ENCODE peak calls at places on chromosomes 2 and 18, in ten cellular contexts. One of them, this sample, is unnamed. For H3K27me3, the result is how much of the 10 kb centered on the place peaks cover.

GRCh38 chr2:45191096-45191863 is 182.0 kb upstream of the SIX2 start:
- DNase-seq in HepG2: no peak
- DNase-seq in SK-N-SH: peak
- DNase-seq in esophagus muscularis mucosa: no peak
- DNase-seq in suprapubic skin: no peak
- DNase-seq in K562: no peak
- DNase-seq in H1: no peak
- DNase-seq in upper lobe of left lung: no peak
- DNase-seq in transverse colon: no peak
- DNase-seq in ovary: no peak
- DNase-seq in this sample: no peak

GRCh38 chr18:42338683-42339082 is 383.6 kb downstream of the PIK3C3 start:
- DNase-seq in K562: no peak
- DNase-seq in esophagus muscularis mucosa: no peak
- DNase-seq in HepG2: peak
- DNase-seq in transverse colon: no peak
- DNase-seq in H1: no peak
- DNase-seq in suprapubic skin: no peak
- DNase-seq in SK-N-SH: no peak
- DNase-seq in ovary: no peak
- DNase-seq in upper lobe of left lung: no peak
- DNase-seq in this sample: no peak

GRCh38 chr2:164745012-164745797 is 96.4 kb downstream of the COBLL1 start:
- DNase-seq in transverse colon: no peak
- DNase-seq in HepG2: peak
- DNase-seq in SK-N-SH: no peak
- DNase-seq in upper lobe of left lung: no peak
- DNase-seq in esophagus muscularis mucosa: no peak
- DNase-seq in suprapubic skin: no peak
- DNase-seq in H1: no peak
- DNase-seq in K562: no peak
- DNase-seq in ovary: no peak
- DNase-seq in this sample: no peak

GRCh38 chr2:58428553-58429284 is 187.6 kb upstream of the FANCL start:
- DNase-seq in esophagus muscularis mucosa: no peak
- DNase-seq in suprapubic skin: no peak
- DNase-seq in transverse colon: no peak
- DNase-seq in upper lobe of left lung: no peak
- DNase-seq in HepG2: no peak
- DNase-seq in ovary: peak
- DNase-seq in SK-N-SH: peak
- DNase-seq in K562: no peak
- DNase-seq in H1: peak
- DNase-seq in this sample: no peak

GRCh38 chr18:36850527-36851201 is 21.7 kb downstream of the KIAA1328 start:
- DNase-seq in H1: no peak
- DNase-seq in ovary: no peak
- DNase-seq in esophagus muscularis mucosa: no peak
- DNase-seq in transverse colon: no peak
- DNase-seq in SK-N-SH: no peak
- DNase-seq in K562: no peak
- DNase-seq in HepG2: peak
- DNase-seq in upper lobe of left lung: no peak
- DNase-seq in suprapubic skin: no peak
- DNase-seq in this sample: no peak

GRCh38 chr18:28065031-28065792 is 111.7 kb downstream of the CDH2 start:
- DNase-seq in transverse colon: no peak
- DNase-seq in HepG2: peak
- DNase-seq in SK-N-SH: no peak
- DNase-seq in ovary: no peak
- DNase-seq in upper lobe of left lung: no peak
- DNase-seq in suprapubic skin: no peak
- DNase-seq in esophagus muscularis mucosa: no peak
- DNase-seq in H1: no peak
- DNase-seq in K562: no peak
- DNase-seq in this sample: no peak

GRCh38 chr2:110842048-110842447 is 109.7 kb downstream of the ACOXL start:
- DNase-seq in suprapubic skin: no peak
- DNase-seq in K562: no peak
- DNase-seq in esophagus muscularis mucosa: no peak
- DNase-seq in upper lobe of left lung: no peak
- DNase-seq in ovary: no peak
- DNase-seq in SK-N-SH: no peak
- DNase-seq in H1: no peak
- DNase-seq in HepG2: no peak
- DNase-seq in transverse colon: no peak
- DNase-seq in this sample: no peak

GRCh38 chr2:207122914-207123744 is 42.6 kb downstream of the KLF7 start:
- DNase-seq in ovary: no peak
- DNase-seq in H1: no peak
- DNase-seq in SK-N-SH: no peak
- DNase-seq in upper lobe of left lung: no peak
- DNase-seq in transverse colon: no peak
- DNase-seq in HepG2: no peak
- DNase-seq in esophagus muscularis mucosa: no peak
- DNase-seq in K562: no peak
- DNase-seq in suprapubic skin: no peak
- DNase-seq in this sample: no peak

DNA sequence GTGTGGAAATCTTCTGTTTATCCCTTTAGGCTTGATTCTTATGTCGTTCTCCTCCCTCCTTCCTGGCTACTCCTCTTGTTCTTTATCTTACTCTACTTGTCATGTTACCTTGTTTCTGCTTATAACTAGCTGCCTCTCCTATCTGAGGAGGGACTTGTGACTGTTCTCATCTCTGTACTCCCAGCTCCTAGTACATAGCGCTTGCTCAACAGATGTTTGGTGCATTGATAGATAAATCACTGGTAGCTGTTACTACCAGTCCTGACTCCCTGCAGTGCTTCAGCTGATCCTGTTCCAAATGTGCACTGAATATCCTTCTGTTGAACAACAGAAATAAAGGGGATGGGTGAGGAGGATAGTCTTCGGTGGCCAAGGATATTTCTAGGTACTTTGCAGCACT is 7.3 kb downstream of the IL1B start:
- DNase-seq in suprapubic skin: no peak
- DNase-seq in K562: no peak
- DNase-seq in esophagus muscularis mucosa: no peak
- DNase-seq in ovary: no peak
- DNase-seq in H1: no peak
- DNase-seq in upper lobe of left lung: no peak
- DNase-seq in transverse colon: no peak
- DNase-seq in SK-N-SH: no peak
- DNase-seq in HepG2: no peak
- DNase-seq in this sample: no peak
- TF ChIP-seq EP300 in suprapubic skin: no peak
- TF ChIP-seq EP300 in K562: peak
- TF ChIP-seq EP300 in esophagus muscularis mucosa: no peak
- TF ChIP-seq EP300 in ovary: no peak
- TF ChIP-seq EP300 in H1: no peak
- TF ChIP-seq EP300 in upper lobe of left lung: no peak
- TF ChIP-seq EP300 in transverse colon: no peak
- TF ChIP-seq EP300 in SK-N-SH: no peak
- TF ChIP-seq EP300 in HepG2: no peak
- TF ChIP-seq EP300 in this sample: no peak

GRCh38 chr18:830315-830901 is 18.4 kb upstream of the YES1 start:
- DNase-seq in K562: peak
- DNase-seq in H1: no peak
- DNase-seq in ovary: no peak
- DNase-seq in HepG2: no peak
- DNase-seq in suprapubic skin: no peak
- DNase-seq in SK-N-SH: no peak
- DNase-seq in esophagus muscularis mucosa: no peak
- DNase-seq in upper lobe of left lung: peak
- DNase-seq in transverse colon: no peak
- DNase-seq in this sample: peak

GRCh38 chr18:833197-833596 is 21.2 kb upstream of the YES1 start:
- DNase-seq in HepG2: no peak
- DNase-seq in upper lobe of left lung: no peak
- DNase-seq in H1: no peak
- DNase-seq in K562: no peak
- DNase-seq in transverse colon: no peak
- DNase-seq in esophagus muscularis mucosa: no peak
- DNase-seq in SK-N-SH: no peak
- DNase-seq in ovary: no peak
- DNase-seq in suprapubic skin: no peak
- DNase-seq in this sample: no peak

GRCh38 chr18:834086-834720 is 22.2 kb upstream of the YES1 start:
- DNase-seq in K562: no peak
- DNase-seq in suprapubic skin: no peak
- DNase-seq in ovary: no peak
- DNase-seq in HepG2: no peak
- DNase-seq in upper lobe of left lung: no peak
- DNase-seq in SK-N-SH: no peak
- DNase-seq in H1: no peak
- DNase-seq in transverse colon: no peak
- DNase-seq in esophagus muscularis mucosa: peak
- DNase-seq in this sample: no peak

GRCh38 chr18:829432-829831 is 17.4 kb upstream of the YES1 start:
- DNase-seq in upper lobe of left lung: no peak
- DNase-seq in suprapubic skin: no peak
- DNase-seq in HepG2: no peak
- DNase-seq in SK-N-SH: no peak
- DNase-seq in transverse colon: no peak
- DNase-seq in ovary: no peak
- DNase-seq in esophagus muscularis mucosa: no peak
- DNase-seq in K562: no peak
- DNase-seq in H1: no peak
- DNase-seq in this sample: no peak

DNA sequence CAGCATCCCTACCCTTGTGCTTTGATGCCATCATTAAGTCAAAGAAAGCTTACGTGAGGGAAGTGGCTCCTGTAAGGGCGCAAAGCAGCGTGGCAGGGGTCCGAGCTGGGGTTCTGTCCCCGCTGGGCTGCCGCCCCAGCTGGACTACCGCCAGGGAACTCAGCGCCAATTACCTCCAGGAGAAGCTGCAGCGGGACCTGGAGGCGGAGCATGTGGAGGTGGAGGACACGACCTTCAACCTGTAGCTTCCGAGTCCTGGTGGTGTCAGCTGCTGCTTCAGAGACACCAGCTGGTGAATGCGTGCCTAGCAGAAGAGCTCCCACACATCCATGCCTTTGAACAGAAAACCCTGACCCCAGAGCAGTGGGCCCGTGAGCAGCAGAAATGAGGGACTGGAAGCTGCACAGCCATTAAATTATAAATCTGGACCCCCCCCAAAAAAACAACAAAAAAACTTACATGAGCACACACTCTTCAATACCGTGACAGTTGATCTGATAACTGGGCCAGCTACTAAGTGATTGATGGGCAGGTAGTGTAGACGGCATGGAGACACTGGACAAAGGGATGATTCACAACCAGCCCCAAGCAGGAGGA is 20.1 kb upstream of the YES1 start:
- DNase-seq in upper lobe of left lung: no peak
- DNase-seq in H1: peak
- DNase-seq in HepG2: peak
- DNase-seq in ovary: peak
- DNase-seq in transverse colon: peak
- DNase-seq in SK-N-SH: no peak
- DNase-seq in esophagus muscularis mucosa: no peak
- DNase-seq in suprapubic skin: no peak
- DNase-seq in K562: peak
- DNase-seq in this sample: no peak
- TF ChIP-seq CTCF in upper lobe of left lung: no peak
- TF ChIP-seq CTCF in H1: peak
- TF ChIP-seq CTCF in HepG2: peak
- TF ChIP-seq CTCF in ovary: no peak
- TF ChIP-seq CTCF in transverse colon: peak
- TF ChIP-seq CTCF in SK-N-SH: no peak
- TF ChIP-seq CTCF in esophagus muscularis mucosa: no peak
- TF ChIP-seq CTCF in suprapubic skin: no peak
- TF ChIP-seq CTCF in K562: peak
- TF ChIP-seq CTCF in this sample: no peak

DNA sequence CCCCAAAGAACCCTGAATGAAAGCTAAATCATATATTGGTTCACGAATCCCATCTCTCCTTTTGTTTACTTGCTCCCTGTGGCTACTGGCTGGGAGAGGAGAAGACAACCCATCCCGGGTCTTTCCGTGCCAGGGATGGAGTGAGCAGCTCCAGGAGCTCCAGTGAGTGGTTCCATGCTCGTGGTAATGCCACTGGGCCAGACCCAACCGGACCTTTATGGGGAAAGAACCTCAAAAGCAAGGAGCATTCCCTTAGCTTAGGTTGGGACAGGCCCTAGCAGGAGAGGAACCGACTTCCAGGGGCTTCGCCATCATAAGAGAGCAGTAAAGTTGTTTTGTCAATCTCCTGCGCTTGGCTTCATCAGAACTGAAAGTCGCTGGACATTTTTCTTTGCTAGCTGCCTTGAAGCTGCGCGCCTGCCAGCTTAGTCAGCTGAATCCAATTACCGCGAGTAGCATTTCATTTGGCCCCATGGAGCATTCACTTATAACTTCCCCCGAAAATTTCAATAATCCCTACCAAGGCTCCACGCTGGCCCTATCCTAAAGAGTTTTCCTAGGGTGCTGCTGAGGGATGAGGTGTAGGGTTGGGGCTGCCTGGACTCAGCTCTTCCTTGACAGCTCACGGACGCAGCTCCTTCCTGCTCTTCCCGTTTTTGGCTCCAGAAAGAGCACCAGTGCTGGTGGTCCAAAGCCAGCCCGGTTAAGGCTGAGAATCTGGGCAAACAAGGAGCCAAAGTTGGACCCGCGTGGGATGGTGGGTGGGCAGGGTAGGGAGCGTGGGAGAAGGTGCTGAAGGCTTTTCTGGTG is 4.9 kb downstream of the HOXD3 start:
- DNase-seq in suprapubic skin: no peak
- DNase-seq in transverse colon: no peak
- DNase-seq in ovary: no peak
- DNase-seq in K562: no peak
- DNase-seq in esophagus muscularis mucosa: no peak
- DNase-seq in upper lobe of left lung: no peak
- DNase-seq in HepG2: no peak
- DNase-seq in H1: no peak
- DNase-seq in SK-N-SH: no peak
- DNase-seq in this sample: no peak
- H3K27me3 ChIP-seq in suprapubic skin: half or more
- H3K27me3 ChIP-seq in transverse colon: half or more
- H3K27me3 ChIP-seq in ovary: under half
- H3K27me3 ChIP-seq in K562: half or more
- H3K27me3 ChIP-seq in esophagus muscularis mucosa: half or more
- H3K27me3 ChIP-seq in upper lobe of left lung: half or more
- H3K27me3 ChIP-seq in HepG2: half or more
- H3K27me3 ChIP-seq in H1: half or more
- H3K27me3 ChIP-seq in SK-N-SH: under half
- H3K27me3 ChIP-seq in this sample: under half

GRCh38 chr18:62899534-62899933 is 184.2 kb downstream of the PHLPP1 start:
- DNase-seq in K562: no peak
- DNase-seq in esophagus muscularis mucosa: no peak
- DNase-seq in upper lobe of left lung: no peak
- DNase-seq in SK-N-SH: no peak
- DNase-seq in ovary: no peak
- DNase-seq in HepG2: no peak
- DNase-seq in transverse colon: no peak
- DNase-seq in suprapubic skin: no peak
- DNase-seq in H1: no peak
- DNase-seq in this sample: no peak

GRCh38 chr18:62894681-62895390 is 179.5 kb downstream of the PHLPP1 start:
- DNase-seq in H1: no peak
- DNase-seq in suprapubic skin: no peak
- DNase-seq in ovary: no peak
- DNase-seq in SK-N-SH: no peak
- DNase-seq in K562: no peak
- DNase-seq in upper lobe of left lung: no peak
- DNase-seq in esophagus muscularis mucosa: no peak
- DNase-seq in transverse colon: no peak
- DNase-seq in HepG2: no peak
- DNase-seq in this sample: no peak

GRCh38 chr18:62898359-62898758 is 183.0 kb downstream of the PHLPP1 start:
- DNase-seq in K562: no peak
- DNase-seq in SK-N-SH: no peak
- DNase-seq in esophagus muscularis mucosa: no peak
- DNase-seq in ovary: no peak
- DNase-seq in transverse colon: no peak
- DNase-seq in upper lobe of left lung: no peak
- DNase-seq in HepG2: peak
- DNase-seq in suprapubic skin: no peak
- DNase-seq in H1: no peak
- DNase-seq in this sample: no peak

GRCh38 chr18:62900132-62900883 is 185.0 kb downstream of the PHLPP1 start:
- DNase-seq in SK-N-SH: no peak
- DNase-seq in transverse colon: no peak
- DNase-seq in suprapubic skin: no peak
- DNase-seq in ovary: no peak
- DNase-seq in K562: no peak
- DNase-seq in HepG2: no peak
- DNase-seq in esophagus muscularis mucosa: no peak
- DNase-seq in upper lobe of left lung: no peak
- DNase-seq in H1: no peak
- DNase-seq in this sample: no peak

GRCh38 chr18:62897153-62897552 is 181.8 kb downstream of the PHLPP1 start:
- DNase-seq in H1: no peak
- DNase-seq in SK-N-SH: no peak
- DNase-seq in HepG2: no peak
- DNase-seq in upper lobe of left lung: no peak
- DNase-seq in suprapubic skin: no peak
- DNase-seq in transverse colon: no peak
- DNase-seq in ovary: no peak
- DNase-seq in esophagus muscularis mucosa: no peak
- DNase-seq in K562: no peak
- DNase-seq in this sample: no peak
- TF ChIP-seq EP300 in H1: no peak
- TF ChIP-seq EP300 in SK-N-SH: peak
- TF ChIP-seq EP300 in HepG2: no peak
- TF ChIP-seq EP300 in upper lobe of left lung: no peak
- TF ChIP-seq EP300 in suprapubic skin: no peak
- TF ChIP-seq EP300 in transverse colon: no peak
- TF ChIP-seq EP300 in ovary: no peak
- TF ChIP-seq EP300 in esophagus muscularis mucosa: no peak
- TF ChIP-seq EP300 in K562: no peak
- TF ChIP-seq EP300 in this sample: no peak

This sample was measured in tibial nerve.